ENCODE peak calls at places on chromosomes 1 and 21, in ten cellular contexts. One of them, this sample, is unnamed.

GRCh38 chr1:229229721-229230135 is 41.2 kb upstream of the RAB4A start:
- DNase-seq in activated CD4-positive, alpha-beta T cell treated with anti-CD3 and anti-CD28 coated beads, Interleukin-2, amount 50 U/mL, for 1 hour: no peak
- DNase-seq in heart left ventricle: no peak
- DNase-seq in activated T-cell treated with anti-CD3 and anti-CD28 coated beads for 24 hours: no peak
- DNase-seq in stimulated activated CD8-positive, alpha-beta memory T cell treated with anti-CD3 and anti-CD28 coated beads, Interleukin-7, amount 100 ng/mL, for 1 hour: no peak
- DNase-seq in tibial artery: peak; percentile 87
- DNase-seq in amygdala: peak; percentile 87
- DNase-seq in iris pigment epithelial cell: no peak
- DNase-seq in SW480: peak; percentile 32
- DNase-seq in HS-5: no peak
- DNase-seq in this sample: no peak

GRCh38 chr1:181936768-181937581 is 124.5 kb downstream of the ZNF648 start:
- DNase-seq in activated CD4-positive, alpha-beta T cell treated with anti-CD3 and anti-CD28 coated beads, Interleukin-2, amount 50 U/mL, for 1 hour: peak; percentile 34
- DNase-seq in activated T-cell treated with anti-CD3 and anti-CD28 coated beads for 24 hours: peak; percentile 14
- DNase-seq in HS-5: no peak
- DNase-seq in stimulated activated CD8-positive, alpha-beta memory T cell treated with anti-CD3 and anti-CD28 coated beads, Interleukin-7, amount 100 ng/mL, for 1 hour: no peak
- DNase-seq in SW480: peak; percentile 75
- DNase-seq in amygdala: peak; percentile 42
- DNase-seq in heart left ventricle: no peak
- DNase-seq in iris pigment epithelial cell: peak; percentile 2
- DNase-seq in tibial artery: no peak
- DNase-seq in this sample: no peak

GRCh38 chr21:39535646-39536437 is 76.9 kb upstream of the B3GALT5 start:
- DNase-seq in HS-5: no peak
- DNase-seq in tibial artery: no peak
- DNase-seq in activated CD4-positive, alpha-beta T cell treated with anti-CD3 and anti-CD28 coated beads, Interleukin-2, amount 50 U/mL, for 1 hour: no peak
- DNase-seq in SW480: no peak
- DNase-seq in amygdala: no peak
- DNase-seq in iris pigment epithelial cell: no peak
- DNase-seq in heart left ventricle: no peak
- DNase-seq in activated T-cell treated with anti-CD3 and anti-CD28 coated beads for 24 hours: no peak
- DNase-seq in stimulated activated CD8-positive, alpha-beta memory T cell treated with anti-CD3 and anti-CD28 coated beads, Interleukin-7, amount 100 ng/mL, for 1 hour: no peak
- DNase-seq in this sample: no peak

GRCh38 chr1:109089242-109090015 is 1.1 kb upstream of the TMEM167B start:
- DNase-seq in heart left ventricle: no peak
- DNase-seq in SW480: no peak
- DNase-seq in activated T-cell treated with anti-CD3 and anti-CD28 coated beads for 24 hours: no peak
- DNase-seq in stimulated activated CD8-positive, alpha-beta memory T cell treated with anti-CD3 and anti-CD28 coated beads, Interleukin-7, amount 100 ng/mL, for 1 hour: no peak
- DNase-seq in iris pigment epithelial cell: peak; percentile 58
- DNase-seq in HS-5: no peak
- DNase-seq in amygdala: peak; percentile 80
- DNase-seq in activated CD4-positive, alpha-beta T cell treated with anti-CD3 and anti-CD28 coated beads, Interleukin-2, amount 50 U/mL, for 1 hour: peak; percentile 22
- DNase-seq in tibial artery: no peak
- DNase-seq in this sample: no peak

GRCh38 chr1:1591452-1591851 is 8.5 kb downstream of the FNDC10 start:
- DNase-seq in activated CD4-positive, alpha-beta T cell treated with anti-CD3 and anti-CD28 coated beads, Interleukin-2, amount 50 U/mL, for 1 hour: no peak
- DNase-seq in iris pigment epithelial cell: no peak
- DNase-seq in stimulated activated CD8-positive, alpha-beta memory T cell treated with anti-CD3 and anti-CD28 coated beads, Interleukin-7, amount 100 ng/mL, for 1 hour: no peak
- DNase-seq in amygdala: no peak
- DNase-seq in tibial artery: no peak
- DNase-seq in HS-5: no peak
- DNase-seq in SW480: no peak
- DNase-seq in heart left ventricle: no peak
- DNase-seq in activated T-cell treated with anti-CD3 and anti-CD28 coated beads for 24 hours: no peak
- DNase-seq in this sample: no peak

GRCh38 chr1:112165375-112165774 is 175.9 kb upstream of the KCND3 start:
- DNase-seq in SW480: no peak
- DNase-seq in activated T-cell treated with anti-CD3 and anti-CD28 coated beads for 24 hours: no peak
- DNase-seq in stimulated activated CD8-positive, alpha-beta memory T cell treated with anti-CD3 and anti-CD28 coated beads, Interleukin-7, amount 100 ng/mL, for 1 hour: no peak
- DNase-seq in activated CD4-positive, alpha-beta T cell treated with anti-CD3 and anti-CD28 coated beads, Interleukin-2, amount 50 U/mL, for 1 hour: no peak
- DNase-seq in tibial artery: no peak
- DNase-seq in iris pigment epithelial cell: no peak
- DNase-seq in heart left ventricle: no peak
- DNase-seq in HS-5: no peak
- DNase-seq in amygdala: no peak
- DNase-seq in this sample: no peak

GRCh38 chr21:23452384-23453083 is 2154.7 kb downstream of the MRPL39 start:
- DNase-seq in amygdala: no peak
- DNase-seq in activated CD4-positive, alpha-beta T cell treated with anti-CD3 and anti-CD28 coated beads, Interleukin-2, amount 50 U/mL, for 1 hour: no peak
- DNase-seq in stimulated activated CD8-positive, alpha-beta memory T cell treated with anti-CD3 and anti-CD28 coated beads, Interleukin-7, amount 100 ng/mL, for 1 hour: no peak
- DNase-seq in iris pigment epithelial cell: no peak
- DNase-seq in SW480: peak; percentile 70
- DNase-seq in activated T-cell treated with anti-CD3 and anti-CD28 coated beads for 24 hours: no peak
- DNase-seq in tibial artery: no peak
- DNase-seq in HS-5: no peak
- DNase-seq in heart left ventricle: no peak
- DNase-seq in this sample: no peak

GRCh38 chr1:179754031-179754624 is 11.0 kb downstream of the FAM163A start:
- DNase-seq in amygdala: no peak
- DNase-seq in tibial artery: no peak
- DNase-seq in iris pigment epithelial cell: peak; percentile 94
- DNase-seq in SW480: no peak
- DNase-seq in HS-5: peak; percentile 56
- DNase-seq in stimulated activated CD8-positive, alpha-beta memory T cell treated with anti-CD3 and anti-CD28 coated beads, Interleukin-7, amount 100 ng/mL, for 1 hour: no peak
- DNase-seq in heart left ventricle: no peak
- DNase-seq in activated CD4-positive, alpha-beta T cell treated with anti-CD3 and anti-CD28 coated beads, Interleukin-2, amount 50 U/mL, for 1 hour: no peak
- DNase-seq in activated T-cell treated with anti-CD3 and anti-CD28 coated beads for 24 hours: no peak
- DNase-seq in this sample: no peak

GRCh38 chr1:171329251-171329650 is 15.3 kb downstream of the FMO4 start:
- DNase-seq in stimulated activated CD8-positive, alpha-beta memory T cell treated with anti-CD3 and anti-CD28 coated beads, Interleukin-7, amount 100 ng/mL, for 1 hour: no peak
- DNase-seq in iris pigment epithelial cell: no peak
- DNase-seq in activated T-cell treated with anti-CD3 and anti-CD28 coated beads for 24 hours: no peak
- DNase-seq in SW480: no peak
- DNase-seq in amygdala: no peak
- DNase-seq in tibial artery: no peak
- DNase-seq in HS-5: no peak
- DNase-seq in heart left ventricle: no peak
- DNase-seq in activated CD4-positive, alpha-beta T cell treated with anti-CD3 and anti-CD28 coated beads, Interleukin-2, amount 50 U/mL, for 1 hour: no peak
- DNase-seq in this sample: no peak

GRCh38 chr1:204945565-204945977 is 74.9 kb downstream of the NFASC start:
- DNase-seq in heart left ventricle: no peak
- DNase-seq in SW480: no peak
- DNase-seq in tibial artery: no peak
- DNase-seq in iris pigment epithelial cell: peak; percentile 10
- DNase-seq in activated T-cell treated with anti-CD3 and anti-CD28 coated beads for 24 hours: no peak
- DNase-seq in amygdala: no peak
- DNase-seq in stimulated activated CD8-positive, alpha-beta memory T cell treated with anti-CD3 and anti-CD28 coated beads, Interleukin-7, amount 100 ng/mL, for 1 hour: no peak
- DNase-seq in activated CD4-positive, alpha-beta T cell treated with anti-CD3 and anti-CD28 coated beads, Interleukin-2, amount 50 U/mL, for 1 hour: no peak
- DNase-seq in HS-5: no peak
- DNase-seq in this sample: no peak

GRCh38 chr1:40034869-40035268 is 5.7 kb upstream of the CAP1 start:
- DNase-seq in SW480: no peak
- DNase-seq in tibial artery: no peak
- DNase-seq in heart left ventricle: no peak
- DNase-seq in stimulated activated CD8-positive, alpha-beta memory T cell treated with anti-CD3 and anti-CD28 coated beads, Interleukin-7, amount 100 ng/mL, for 1 hour: no peak
- DNase-seq in iris pigment epithelial cell: no peak
- DNase-seq in activated T-cell treated with anti-CD3 and anti-CD28 coated beads for 24 hours: no peak
- DNase-seq in amygdala: no peak
- DNase-seq in activated CD4-positive, alpha-beta T cell treated with anti-CD3 and anti-CD28 coated beads, Interleukin-2, amount 50 U/mL, for 1 hour: no peak
- DNase-seq in HS-5: no peak
- DNase-seq in this sample: no peak

GRCh38 chr1:165162671-165163241 is 193.8 kb downstream of the LMX1A start:
- DNase-seq in amygdala: no peak
- DNase-seq in activated T-cell treated with anti-CD3 and anti-CD28 coated beads for 24 hours: no peak
- DNase-seq in SW480: peak; percentile 63
- DNase-seq in stimulated activated CD8-positive, alpha-beta memory T cell treated with anti-CD3 and anti-CD28 coated beads, Interleukin-7, amount 100 ng/mL, for 1 hour: no peak
- DNase-seq in HS-5: no peak
- DNase-seq in tibial artery: no peak
- DNase-seq in activated CD4-positive, alpha-beta T cell treated with anti-CD3 and anti-CD28 coated beads, Interleukin-2, amount 50 U/mL, for 1 hour: no peak
- DNase-seq in iris pigment epithelial cell: no peak
- DNase-seq in heart left ventricle: no peak
- DNase-seq in this sample: no peak

GRCh38 chr21:33124879-33125278 is 54.9 kb downstream of the OLIG1 start:
- DNase-seq in tibial artery: no peak
- DNase-seq in HS-5: no peak
- DNase-seq in iris pigment epithelial cell: no peak
- DNase-seq in SW480: peak; percentile 25
- DNase-seq in heart left ventricle: no peak
- DNase-seq in activated T-cell treated with anti-CD3 and anti-CD28 coated beads for 24 hours: no peak
- DNase-seq in amygdala: no peak
- DNase-seq in activated CD4-positive, alpha-beta T cell treated with anti-CD3 and anti-CD28 coated beads, Interleukin-2, amount 50 U/mL, for 1 hour: no peak
- DNase-seq in stimulated activated CD8-positive, alpha-beta memory T cell treated with anti-CD3 and anti-CD28 coated beads, Interleukin-7, amount 100 ng/mL, for 1 hour: no peak
- DNase-seq in this sample: no peak

GRCh38 chr1:40226187-40226586 is 21.6 kb upstream of the TMCO2 start:
- DNase-seq in activated T-cell treated with anti-CD3 and anti-CD28 coated beads for 24 hours: no peak
- DNase-seq in iris pigment epithelial cell: no peak
- DNase-seq in heart left ventricle: no peak
- DNase-seq in amygdala: no peak
- DNase-seq in tibial artery: no peak
- DNase-seq in activated CD4-positive, alpha-beta T cell treated with anti-CD3 and anti-CD28 coated beads, Interleukin-2, amount 50 U/mL, for 1 hour: no peak
- DNase-seq in stimulated activated CD8-positive, alpha-beta memory T cell treated with anti-CD3 and anti-CD28 coated beads, Interleukin-7, amount 100 ng/mL, for 1 hour: no peak
- DNase-seq in SW480: no peak
- DNase-seq in HS-5: no peak
- DNase-seq in this sample: no peak

GRCh38 chr21:44846485-44847260 is 26.8 kb downstream of the PTTG1IP start:
- DNase-seq in SW480: peak; percentile 68
- DNase-seq in activated T-cell treated with anti-CD3 and anti-CD28 coated beads for 24 hours: peak; percentile 38
- DNase-seq in heart left ventricle: peak; percentile 56
- DNase-seq in HS-5: no peak
- DNase-seq in activated CD4-positive, alpha-beta T cell treated with anti-CD3 and anti-CD28 coated beads, Interleukin-2, amount 50 U/mL, for 1 hour: peak; percentile 41
- DNase-seq in amygdala: no peak
- DNase-seq in tibial artery: peak; percentile 78
- DNase-seq in iris pigment epithelial cell: peak; percentile 57
- DNase-seq in stimulated activated CD8-positive, alpha-beta memory T cell treated with anti-CD3 and anti-CD28 coated beads, Interleukin-7, amount 100 ng/mL, for 1 hour: no peak
- DNase-seq in this sample: peak; percentile 83

GRCh38 chr1:119327066-119327435 is 41.5 kb upstream of the HAO2 start:
- DNase-seq in heart left ventricle: no peak
- DNase-seq in iris pigment epithelial cell: peak; percentile 9
- DNase-seq in HS-5: no peak
- DNase-seq in tibial artery: no peak
- DNase-seq in activated CD4-positive, alpha-beta T cell treated with anti-CD3 and anti-CD28 coated beads, Interleukin-2, amount 50 U/mL, for 1 hour: no peak
- DNase-seq in stimulated activated CD8-positive, alpha-beta memory T cell treated with anti-CD3 and anti-CD28 coated beads, Interleukin-7, amount 100 ng/mL, for 1 hour: no peak
- DNase-seq in activated T-cell treated with anti-CD3 and anti-CD28 coated beads for 24 hours: no peak
- DNase-seq in SW480: peak; percentile 95
- DNase-seq in amygdala: no peak
- DNase-seq in this sample: no peak

GRCh38 chr1:46533179-46533864 is 18.1 kb downstream of the KNCN start:
- DNase-seq in activated T-cell treated with anti-CD3 and anti-CD28 coated beads for 24 hours: peak; percentile 33
- DNase-seq in heart left ventricle: no peak
- DNase-seq in HS-5: no peak
- DNase-seq in stimulated activated CD8-positive, alpha-beta memory T cell treated with anti-CD3 and anti-CD28 coated beads, Interleukin-7, amount 100 ng/mL, for 1 hour: peak; percentile 21
- DNase-seq in activated CD4-positive, alpha-beta T cell treated with anti-CD3 and anti-CD28 coated beads, Interleukin-2, amount 50 U/mL, for 1 hour: peak; percentile 52
- DNase-seq in tibial artery: no peak
- DNase-seq in iris pigment epithelial cell: peak; percentile 43
- DNase-seq in SW480: peak; percentile 31
- DNase-seq in amygdala: no peak
- DNase-seq in this sample: no peak

GRCh38 chr1:234631721-234632125 is 21.7 kb upstream of the IRF2BP2 start:
- DNase-seq in amygdala: no peak
- DNase-seq in activated T-cell treated with anti-CD3 and anti-CD28 coated beads for 24 hours: no peak
- DNase-seq in heart left ventricle: no peak
- DNase-seq in HS-5: peak; percentile 97
- DNase-seq in stimulated activated CD8-positive, alpha-beta memory T cell treated with anti-CD3 and anti-CD28 coated beads, Interleukin-7, amount 100 ng/mL, for 1 hour: no peak
- DNase-seq in iris pigment epithelial cell: peak; percentile 90
- DNase-seq in activated CD4-positive, alpha-beta T cell treated with anti-CD3 and anti-CD28 coated beads, Interleukin-2, amount 50 U/mL, for 1 hour: no peak
- DNase-seq in tibial artery: no peak
- DNase-seq in SW480: peak; percentile 76
- DNase-seq in this sample: no peak

GRCh38 chr1:26161408-26162219 is 2.7 kb downstream of the FAM110D start:
- DNase-seq in iris pigment epithelial cell: peak; percentile 60
- DNase-seq in activated T-cell treated with anti-CD3 and anti-CD28 coated beads for 24 hours: peak; percentile 32
- DNase-seq in heart left ventricle: peak; percentile 87
- DNase-seq in activated CD4-positive, alpha-beta T cell treated with anti-CD3 and anti-CD28 coated beads, Interleukin-2, amount 50 U/mL, for 1 hour: peak; percentile 27
- DNase-seq in amygdala: peak; percentile 49
- DNase-seq in HS-5: no peak
- DNase-seq in SW480: peak; percentile 69
- DNase-seq in tibial artery: peak; percentile 30
- DNase-seq in stimulated activated CD8-positive, alpha-beta memory T cell treated with anti-CD3 and anti-CD28 coated beads, Interleukin-7, amount 100 ng/mL, for 1 hour: no peak
- DNase-seq in this sample: peak; percentile 84

GRCh38 chr1:52920791-52921291 is 699 bp downstream of the ECHDC2 start:
- DNase-seq in HS-5: no peak
- DNase-seq in SW480: no peak
- DNase-seq in activated T-cell treated with anti-CD3 and anti-CD28 coated beads for 24 hours: no peak
- DNase-seq in activated CD4-positive, alpha-beta T cell treated with anti-CD3 and anti-CD28 coated beads, Interleukin-2, amount 50 U/mL, for 1 hour: no peak
- DNase-seq in iris pigment epithelial cell: no peak
- DNase-seq in tibial artery: no peak
- DNase-seq in stimulated activated CD8-positive, alpha-beta memory T cell treated with anti-CD3 and anti-CD28 coated beads, Interleukin-7, amount 100 ng/mL, for 1 hour: no peak
- DNase-seq in amygdala: no peak
- DNase-seq in heart left ventricle: no peak
- DNase-seq in this sample: peak; percentile 81

GRCh38 chr1:8402109-8402704 is 84.3 kb downstream of the SLC45A1 start:
- DNase-seq in stimulated activated CD8-positive, alpha-beta memory T cell treated with anti-CD3 and anti-CD28 coated beads, Interleukin-7, amount 100 ng/mL, for 1 hour: no peak
- DNase-seq in activated CD4-positive, alpha-beta T cell treated with anti-CD3 and anti-CD28 coated beads, Interleukin-2, amount 50 U/mL, for 1 hour: no peak
- DNase-seq in HS-5: no peak
- DNase-seq in heart left ventricle: no peak
- DNase-seq in activated T-cell treated with anti-CD3 and anti-CD28 coated beads for 24 hours: no peak
- DNase-seq in iris pigment epithelial cell: no peak
- DNase-seq in SW480: no peak
- DNase-seq in tibial artery: no peak
- DNase-seq in amygdala: no peak
- DNase-seq in this sample: no peak

GRCh38 chr1:28775121-28775942 is 36.6 kb upstream of the OPRD1 start:
- DNase-seq in activated CD4-positive, alpha-beta T cell treated with anti-CD3 and anti-CD28 coated beads, Interleukin-2, amount 50 U/mL, for 1 hour: peak; percentile 60
- DNase-seq in tibial artery: peak; percentile 66
- DNase-seq in amygdala: peak; percentile 36
- DNase-seq in activated T-cell treated with anti-CD3 and anti-CD28 coated beads for 24 hours: peak; percentile 46
- DNase-seq in iris pigment epithelial cell: peak; percentile 64
- DNase-seq in heart left ventricle: peak; percentile 89
- DNase-seq in HS-5: no peak
- DNase-seq in SW480: peak; percentile 73
- DNase-seq in stimulated activated CD8-positive, alpha-beta memory T cell treated with anti-CD3 and anti-CD28 coated beads, Interleukin-7, amount 100 ng/mL, for 1 hour: peak; percentile 22
- DNase-seq in this sample: peak; percentile 92

GRCh38 chr1:153519242-153519641 is 16.5 kb downstream of the S100A6 start:
- DNase-seq in stimulated activated CD8-positive, alpha-beta memory T cell treated with anti-CD3 and anti-CD28 coated beads, Interleukin-7, amount 100 ng/mL, for 1 hour: no peak
- DNase-seq in activated T-cell treated with anti-CD3 and anti-CD28 coated beads for 24 hours: no peak
- DNase-seq in amygdala: no peak
- DNase-seq in activated CD4-positive, alpha-beta T cell treated with anti-CD3 and anti-CD28 coated beads, Interleukin-2, amount 50 U/mL, for 1 hour: no peak
- DNase-seq in iris pigment epithelial cell: no peak
- DNase-seq in SW480: no peak
- DNase-seq in HS-5: no peak
- DNase-seq in heart left ventricle: no peak
- DNase-seq in tibial artery: no peak
- DNase-seq in this sample: no peak

GRCh38 chr1:239804265-239804664 is 287.4 kb upstream of the FMN2 start:
- DNase-seq in amygdala: no peak
- DNase-seq in SW480: no peak
- DNase-seq in heart left ventricle: no peak
- DNase-seq in stimulated activated CD8-positive, alpha-beta memory T cell treated with anti-CD3 and anti-CD28 coated beads, Interleukin-7, amount 100 ng/mL, for 1 hour: no peak
- DNase-seq in iris pigment epithelial cell: no peak
- DNase-seq in activated T-cell treated with anti-CD3 and anti-CD28 coated beads for 24 hours: no peak
- DNase-seq in tibial artery: no peak
- DNase-seq in activated CD4-positive, alpha-beta T cell treated with anti-CD3 and anti-CD28 coated beads, Interleukin-2, amount 50 U/mL, for 1 hour: no peak
- DNase-seq in HS-5: no peak
- DNase-seq in this sample: no peak

GRCh38 chr1:4980211-4980610 is 325.8 kb downstream of the AJAP1 start:
- DNase-seq in activated CD4-positive, alpha-beta T cell treated with anti-CD3 and anti-CD28 coated beads, Interleukin-2, amount 50 U/mL, for 1 hour: no peak
- DNase-seq in iris pigment epithelial cell: no peak
- DNase-seq in heart left ventricle: no peak
- DNase-seq in amygdala: no peak
- DNase-seq in stimulated activated CD8-positive, alpha-beta memory T cell treated with anti-CD3 and anti-CD28 coated beads, Interleukin-7, amount 100 ng/mL, for 1 hour: no peak
- DNase-seq in tibial artery: no peak
- DNase-seq in SW480: no peak
- DNase-seq in HS-5: no peak
- DNase-seq in activated T-cell treated with anti-CD3 and anti-CD28 coated beads for 24 hours: no peak
- DNase-seq in this sample: no peak

GRCh38 chr1:33624991-33625870 is 152.8 kb downstream of the ZSCAN20 start:
- DNase-seq in stimulated activated CD8-positive, alpha-beta memory T cell treated with anti-CD3 and anti-CD28 coated beads, Interleukin-7, amount 100 ng/mL, for 1 hour: no peak
- DNase-seq in activated T-cell treated with anti-CD3 and anti-CD28 coated beads for 24 hours: no peak
- DNase-seq in activated CD4-positive, alpha-beta T cell treated with anti-CD3 and anti-CD28 coated beads, Interleukin-2, amount 50 U/mL, for 1 hour: no peak
- DNase-seq in amygdala: no peak
- DNase-seq in iris pigment epithelial cell: no peak
- DNase-seq in heart left ventricle: no peak
- DNase-seq in HS-5: no peak
- DNase-seq in SW480: no peak
- DNase-seq in tibial artery: no peak
- DNase-seq in this sample: no peak

GRCh38 chr1:220431840-220432239 is 96.1 kb upstream of the MARK1 start:
- DNase-seq in tibial artery: no peak
- DNase-seq in activated T-cell treated with anti-CD3 and anti-CD28 coated beads for 24 hours: no peak
- DNase-seq in SW480: no peak
- DNase-seq in activated CD4-positive, alpha-beta T cell treated with anti-CD3 and anti-CD28 coated beads, Interleukin-2, amount 50 U/mL, for 1 hour: no peak
- DNase-seq in iris pigment epithelial cell: no peak
- DNase-seq in amygdala: no peak
- DNase-seq in HS-5: no peak
- DNase-seq in heart left ventricle: no peak
- DNase-seq in stimulated activated CD8-positive, alpha-beta memory T cell treated with anti-CD3 and anti-CD28 coated beads, Interleukin-7, amount 100 ng/mL, for 1 hour: no peak
- DNase-seq in this sample: no peak

GRCh38 chr21:33434770-33435360 is 31.7 kb downstream of the IFNGR2 start:
- DNase-seq in HS-5: peak; percentile 79
- DNase-seq in SW480: peak; percentile 32
- DNase-seq in activated T-cell treated with anti-CD3 and anti-CD28 coated beads for 24 hours: peak; percentile 15
- DNase-seq in stimulated activated CD8-positive, alpha-beta memory T cell treated with anti-CD3 and anti-CD28 coated beads, Interleukin-7, amount 100 ng/mL, for 1 hour: no peak
- DNase-seq in tibial artery: no peak
- DNase-seq in amygdala: no peak
- DNase-seq in activated CD4-positive, alpha-beta T cell treated with anti-CD3 and anti-CD28 coated beads, Interleukin-2, amount 50 U/mL, for 1 hour: no peak
- DNase-seq in iris pigment epithelial cell: peak; percentile 95
- DNase-seq in heart left ventricle: no peak
- DNase-seq in this sample: no peak

This sample was measured in cardiac septum.